ENCODE peak calls at places on chromosomes 3 and 15, in six cellular contexts. V, E, J, L, C and P are unnamed samples.

GRCh38 chr3:182708810-182709209 is 84.5 kb upstream of the ATP11B start:
- DNase-seq in L (no peak), V (no peak), J (no peak), E (no peak), C (no peak), P (no peak)

GRCh38 chr3:58683001-58683845 is 16.6 kb upstream of the FAM3D start:
- DNase-seq in C (no peak), E (peak), V (peak), L (no peak), J (no peak), P (peak)

GRCh38 chr3:177144922-177145321 is 52.4 kb downstream of the TBL1XR1 start:
- DNase-seq in E (peak), J (no peak), C (no peak), L (peak), V (no peak), P (no peak)

GRCh38 chr3:151285940-151286339 is 7.6 kb upstream of the P2RY14 start:
- DNase-seq in E (no peak), V (no peak), J (no peak), L (no peak), C (no peak), P (no peak)

GRCh38 chr3:188052229-188052965 is 101.6 kb upstream of the LPP start:
- DNase-seq in J (peak), L (no peak), C (peak), E (peak), V (no peak), P (no peak)

GRCh38 chr15:82850731-82851130 is 41.3 kb downstream of the WHAMM start:
- DNase-seq in J (no peak), C (no peak), V (no peak), E (no peak), L (no peak), P (no peak)

GRCh38 chr15:29792426-29793159 is 29.7 kb downstream of the TJP1 start:
- DNase-seq in V (peak), E (no peak), C (no peak), L (no peak), J (no peak), P (no peak)

GRCh38 chr3:21509706-21510105 is 241.3 kb downstream of the ZNF385D start:
- DNase-seq in V (no peak), E (no peak), L (no peak), J (no peak), C (no peak), P (no peak)

GRCh38 chr3:133548090-133548489 is 25.4 kb upstream of the CDV3 start:
- DNase-seq in E (no peak), L (no peak), C (no peak), J (no peak), V (no peak), P (peak)